ENCODE peak calls at places on chromosomes 12 and 14, in four cellular contexts. C, V, D and P are unnamed samples.

GRCh38 chr12:110647669-110648068 is 33.7 kb downstream of the TCTN1 start:
- DNase-seq in V (no peak), C (peak), D (no peak), P (no peak)

GRCh38 chr12:13223941-13224340 is 27.4 kb downstream of the EMP1 start:
- DNase-seq in D (no peak), V (no peak), C (no peak), P (no peak)

GRCh38 chr14:65277027-65277426 is 135.5 kb upstream of the FUT8 start:
- DNase-seq in C (no peak), V (no peak), D (no peak), P (peak)

GRCh38 chr12:96193725-96194571 is at the start of gene ELK3:
- DNase-seq in V (peak), C (peak), D (no peak), P (peak)

GRCh38 chr14:64706552-64707193 is 2.4 kb downstream of the PLEKHG3 start:
- DNase-seq in D (no peak), V (peak), C (no peak), P (no peak)

GRCh38 chr12:3271639-3272038 is 194.5 kb downstream of the TSPAN9 start:
- DNase-seq in V (no peak), D (no peak), C (no peak), P (no peak)

GRCh38 chr12:131711551-131712205 is 788 bp downstream of the SFSWAP start:
- DNase-seq in C (no peak), V (no peak), D (no peak), P (no peak)

GRCh38 chr12:47755655-47756562 is 2.8 kb downstream of the RAPGEF3 start:
- DNase-seq in V (no peak), C (peak), D (no peak), P (no peak)

GRCh38 chr12:118391424-118391823 is 15.1 kb downstream of the SUDS3 start:
- DNase-seq in V (no peak), C (no peak), D (no peak), P (no peak)

GRCh38 chr12:38898001-38898684 is 7.2 kb downstream of the CPNE8 start:
- DNase-seq in C (no peak), D (no peak), V (no peak), P (no peak)

GRCh38 chr12:113858828-113859386 is 107.2 kb downstream of the RBM19 start:
- DNase-seq in V (no peak), D (no peak), C (no peak), P (no peak)

GRCh38 chr12:27293463-27293862 is 39.2 kb upstream of the BMAL2 start:
- DNase-seq in V (no peak), C (peak), D (no peak), P (no peak)

GRCh38 chr12:22670762-22671161 is 45.8 kb downstream of the ETNK1 start:
- DNase-seq in C (no peak), D (no peak), V (no peak), P (no peak)

GRCh38 chr12:93060666-93061413 is 131.7 kb upstream of the EEA1 start:
- DNase-seq in D (peak), V (no peak), C (no peak), P (no peak)

GRCh38 chr12:57864382-57864781 is 17.9 kb upstream of the CTDSP2 start:
- DNase-seq in D (no peak), V (peak), C (no peak), P (peak)

GRCh38 chr14:39247256-39247655 is 13.5 kb downstream of the MIA2 start:
- DNase-seq in C (no peak), V (no peak), D (no peak), P (peak)

GRCh38 chr14:61608245-61609142 is 86.8 kb upstream of the HIF1A start:
- DNase-seq in D (no peak), V (no peak), C (no peak), P (peak)

GRCh38 chr12:31366104-31366621 is 40.2 kb upstream of the SINHCAF start:
- DNase-seq in V (no peak), D (no peak), C (no peak), P (no peak)

GRCh38 chr12:100356646-100357223 is at the start of gene SLC17A8:
- DNase-seq in V (peak), C (peak), D (no peak), P (no peak)

GRCh38 chr12:121866331-121866730 is 7.7 kb upstream of the HPD start:
- DNase-seq in C (no peak), V (no peak), D (peak), P (no peak)

GRCh38 chr14:56341766-56342418 is 223.7 kb downstream of the PELI2 start:
- DNase-seq in D (no peak), C (no peak), V (no peak), P (no peak)

GRCh38 chr12:109943811-109944210 is 43.7 kb downstream of the TCHP start:
- DNase-seq in C (no peak), V (no peak), D (no peak), P (no peak)

GRCh38 chr12:83763425-83763824 is 1076.7 kb downstream of the TMTC2 start:
- DNase-seq in V (no peak), D (no peak), C (no peak), P (no peak)

GRCh38 chr12:79944565-79944964 is 9.7 kb upstream of the PPP1R12A start:
- DNase-seq in C (no peak), V (no peak), D (no peak), P (no peak)

GRCh38 chr12:98579347-98579746 is 14.1 kb upstream of the SLC25A3 start:
- DNase-seq in V (no peak), C (no peak), D (no peak), P (no peak)

GRCh38 chr12:65318186-65318685 is 39.8 kb downstream of the MSRB3 start:
- DNase-seq in D (no peak), C (no peak), V (no peak), P (no peak)

GRCh38 chr14:98411154-98411553 is 860.8 kb downstream of the BCL11B start:
- DNase-seq in D (no peak), C (no peak), V (no peak), P (no peak)

GRCh38 chr12:85923767-85924331 is 49.8 kb downstream of the NTS start:
- DNase-seq in D (peak), C (no peak), V (no peak), P (peak)

GRCh38 chr12:115998119-115998633 is 279.3 kb downstream of the MED13L start:
- DNase-seq in C (peak), V (peak), D (peak), P (peak)

GRCh38 chr14:31243860-31244259 is 36.3 kb upstream of the HECTD1 start:
- DNase-seq in C (peak), V (no peak), D (no peak), P (no peak)

GRCh38 chr12:13069380-13069779 is 25.2 kb downstream of the FAM234B start:
- DNase-seq in V (no peak), D (no peak), C (no peak), P (no peak)

GRCh38 chr12:57896437-57897201 is 44.7 kb upstream of the ATP23 start:
- DNase-seq in D (no peak), C (peak), V (peak), P (peak)

GRCh38 chr12:59036973-59037807 is 116.9 kb upstream of the LRIG3 start:
- DNase-seq in C (no peak), V (no peak), D (peak), P (peak)

GRCh38 chr12:1635656-1636055 is 6.6 kb downstream of the WNT5B start:
- DNase-seq in V (no peak), D (no peak), C (no peak), P (no peak)

GRCh38 chr12:47801170-47801903 is 18.4 kb downstream of the HDAC7 start:
- DNase-seq in V (no peak), C (no peak), D (no peak), P (no peak)

GRCh38 chr12:43969882-43970281 is 134.0 kb downstream of the TMEM117 start:
- DNase-seq in C (no peak), D (no peak), V (no peak), P (peak)

GRCh38 chr12:78331764-78332163 is 501.1 kb downstream of the NAV3 start:
- DNase-seq in D (no peak), V (no peak), C (no peak), P (no peak)

GRCh38 chr12:76310110-76310509 is 38.1 kb downstream of the BBS10 start:
- DNase-seq in C (no peak), V (no peak), D (no peak), P (peak)

GRCh38 chr12:5222011-5222461 is 178.4 kb downstream of the KCNA5 start:
- DNase-seq in V (peak), D (no peak), C (no peak), P (no peak)

GRCh38 chr12:5226581-5226980 is 182.9 kb downstream of the KCNA5 start:
- DNase-seq in V (no peak), C (no peak), D (no peak), P (no peak)

GRCh38 chr12:5217936-5218335 is 174.3 kb downstream of the KCNA5 start:
- DNase-seq in D (no peak), C (no peak), V (no peak), P (no peak)

GRCh38 chr12:5220835-5221234 is 177.2 kb downstream of the KCNA5 start:
- DNase-seq in C (no peak), V (no peak), D (no peak), P (no peak)

DNA sequence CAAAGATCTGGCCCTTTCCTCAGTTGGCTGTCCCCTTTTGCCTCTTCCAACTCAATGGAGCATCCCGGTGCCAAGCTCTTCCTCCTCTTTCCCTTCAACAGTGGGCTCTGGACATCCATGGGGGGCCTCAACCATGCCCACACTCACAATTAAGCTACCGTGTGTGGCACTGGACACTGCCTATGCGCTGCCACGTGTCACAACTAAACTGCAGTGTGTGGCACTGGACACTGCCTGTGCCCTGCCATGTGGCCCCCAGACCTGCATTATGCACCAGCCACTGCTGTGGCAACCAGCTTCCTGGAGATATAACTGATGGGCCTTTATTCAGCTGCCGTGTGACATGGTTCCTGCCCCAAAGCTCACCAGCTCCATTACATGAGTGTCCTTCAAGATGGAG is 179.1 kb downstream of the KCNA5 start:
- DNase-seq in V (no peak), C (no peak), D (no peak), P (no peak)
- TF ChIP-seq CTCF in V (no peak), C (no peak), D (no peak), P (no peak)

GRCh38 chr12:26187429-26187828 is 7.9 kb upstream of the SSPN start:
- DNase-seq in C (no peak), D (no peak), V (no peak), P (no peak)
- TF ChIP-seq CTCF in C (no peak), D (no peak), V (no peak), P (peak)

GRCh38 chr14:86777950-86778602 is 1214.9 kb downstream of the GALC start:
- DNase-seq in C (no peak), V (no peak), D (no peak), P (peak)

GRCh38 chr14:86782092-86782580 is 1210.8 kb downstream of the GALC start:
- DNase-seq in D (no peak), V (no peak), C (no peak), P (no peak)

GRCh38 chr14:86779416-86779815 is 1213.6 kb downstream of the GALC start:
- DNase-seq in V (no peak), D (no peak), C (no peak), P (no peak)

GRCh38 chr14:86780461-86780860 is 1212.5 kb downstream of the GALC start:
- DNase-seq in D (no peak), C (no peak), V (no peak), P (no peak)

DNA sequence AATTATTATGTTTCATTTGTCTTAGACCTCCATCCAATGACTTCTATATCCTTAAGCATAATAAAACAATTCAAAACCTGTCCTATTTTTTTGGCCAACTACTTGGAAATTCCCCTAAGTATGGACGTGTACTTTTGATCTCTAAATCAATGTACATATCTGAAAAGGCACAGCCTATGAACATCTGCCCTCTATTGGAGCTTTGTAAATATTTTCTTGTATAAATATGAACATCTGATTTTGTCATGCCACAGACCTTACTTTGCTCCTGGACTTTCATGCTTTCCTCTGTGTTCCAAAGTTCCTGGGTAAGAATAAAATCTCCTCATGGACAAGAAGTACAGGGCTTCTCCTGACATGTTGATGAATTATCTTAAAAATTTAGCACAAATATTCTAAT is 1211.9 kb downstream of the GALC start:
- DNase-seq in D (no peak), V (no peak), C (no peak), P (no peak)
- TF ChIP-seq CTCF in D (no peak), V (no peak), C (no peak), P (peak)

DNA sequence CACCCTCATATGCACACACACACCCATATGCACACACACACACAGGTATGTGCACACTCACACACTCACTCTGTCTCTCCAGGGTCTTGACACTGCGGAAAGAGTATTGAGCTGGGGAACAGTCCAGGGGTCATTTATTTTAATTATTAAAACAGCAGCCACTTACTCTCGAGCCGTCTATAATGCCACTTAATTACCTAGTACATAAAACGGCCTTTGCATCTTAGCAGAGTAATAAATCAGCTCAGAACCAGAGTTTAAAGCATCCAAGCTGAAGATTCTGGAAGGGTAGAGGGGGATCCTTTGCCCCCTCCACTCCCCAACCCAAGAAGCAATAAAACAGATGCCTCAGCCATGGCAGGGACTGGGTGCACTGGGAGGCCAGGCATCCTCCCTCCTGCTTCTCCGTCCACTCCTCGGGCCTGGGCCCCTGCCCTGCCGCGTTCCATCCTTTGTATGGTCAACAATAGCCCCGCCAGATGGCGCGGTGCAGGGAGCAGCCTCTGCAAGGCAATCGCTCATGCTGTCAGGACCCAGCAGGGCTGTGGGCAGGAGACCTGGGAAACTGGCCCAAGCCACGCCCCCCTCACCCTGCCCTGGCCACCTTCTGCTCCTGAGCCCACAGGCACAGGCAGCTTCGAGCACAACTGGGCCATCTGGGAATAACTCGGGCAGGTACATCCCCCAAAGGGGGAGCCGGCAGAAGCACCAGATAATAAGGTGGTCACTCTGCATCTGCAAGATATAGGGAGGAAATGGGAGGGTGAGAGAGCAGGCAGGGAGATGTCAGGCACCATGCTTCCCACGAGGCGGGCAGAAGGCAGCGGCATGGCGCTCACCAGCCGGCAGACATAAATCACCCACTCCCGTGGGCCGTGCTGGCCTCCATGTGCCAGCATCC is 40.9 kb downstream of the CCDC85C start:
- DNase-seq in V (peak), D (no peak), C (peak), P (no peak)
- TF ChIP-seq CTCF in V (no peak), D (no peak), C (peak), P (no peak)

GRCh38 chr14:106210650-106211049 is 684.3 kb downstream of the TMEM121 start:
- DNase-seq in C (no peak), V (no peak), D (no peak), P (no peak)
- TF ChIP-seq CTCF in C (no peak), V (no peak), D (no peak), P (no peak)

DNA sequence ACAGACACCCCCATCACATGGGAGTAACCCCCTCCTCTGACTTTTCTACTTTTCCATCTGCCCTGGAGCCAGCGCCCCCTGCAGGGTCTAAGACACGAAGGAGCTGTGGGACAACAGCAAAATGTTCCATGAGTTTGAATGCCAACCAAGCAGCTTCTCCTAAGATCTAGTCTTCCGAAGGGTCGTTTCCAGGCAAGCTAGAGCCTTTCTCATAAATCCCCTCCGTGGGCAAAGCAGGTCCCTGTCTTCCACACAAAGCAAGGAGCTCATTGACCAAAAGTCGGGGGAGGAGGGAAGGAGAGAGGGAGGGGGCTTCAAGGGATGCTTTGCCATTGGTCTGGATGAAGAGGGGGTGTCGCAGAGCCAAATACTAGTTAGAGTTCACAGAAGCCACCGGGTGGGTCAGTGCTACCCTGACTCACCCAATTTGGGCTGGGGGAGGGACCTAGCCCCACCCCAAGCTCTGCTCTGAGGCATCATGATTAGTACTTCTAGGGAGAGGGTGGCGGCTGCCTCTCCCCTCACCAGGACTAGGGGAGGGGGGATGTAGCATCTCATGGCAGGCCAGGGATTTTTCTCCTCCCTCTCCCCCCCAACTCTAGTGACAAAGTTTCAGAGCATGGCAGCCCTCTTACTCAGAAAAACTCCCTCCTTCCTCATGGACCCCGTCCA is 1.6 kb downstream of the MSI1 start:
- DNase-seq in V (peak), D (no peak), C (peak), P (no peak)
- TF ChIP-seq CTCF in V (peak), D (peak), C (peak), P (peak)